ENCODE peak calls at places on chromosome 21, in five cellular contexts. One of them, this sample, is unnamed.

GRCh38 chr21:26157842-26158241 is 12.7 kb downstream of the APP start:
- DNase-seq in GM12878: no peak
- DNase-seq in H1: no peak
- DNase-seq in NT2/D1: no peak
- DNase-seq in HepG2: no peak
- DNase-seq in this sample: no peak

GRCh38 chr21:32389337-32390015 is 3.3 kb downstream of the URB1 start:
- DNase-seq in H1: no peak
- DNase-seq in NT2/D1: no peak
- DNase-seq in GM12878: no peak
- DNase-seq in HepG2: no peak
- DNase-seq in this sample: no peak

GRCh38 chr21:27423906-27424595 is 457.2 kb upstream of the ADAMTS5 start:
- DNase-seq in HepG2: no peak
- DNase-seq in NT2/D1: peak
- DNase-seq in GM12878: no peak
- DNase-seq in H1: peak
- DNase-seq in this sample: no peak

GRCh38 chr21:43657355-43658093 is 1.8 kb downstream of the HSF2BP start:
- DNase-seq in NT2/D1: no peak
- DNase-seq in GM12878: no peak
- DNase-seq in HepG2: no peak
- DNase-seq in H1: no peak
- DNase-seq in this sample: no peak

GRCh38 chr21:37983336-37984095 is 67.3 kb upstream of the KCNJ6 start:
- DNase-seq in NT2/D1: no peak
- DNase-seq in GM12878: no peak
- DNase-seq in H1: no peak
- DNase-seq in HepG2: no peak
- DNase-seq in this sample: no peak

GRCh38 chr21:32597205-32597604 is 11.9 kb upstream of the TCP10L start:
- DNase-seq in NT2/D1: no peak
- DNase-seq in GM12878: no peak
- DNase-seq in HepG2: peak
- DNase-seq in H1: no peak
- DNase-seq in this sample: no peak

GRCh38 chr21:42818328-42818749 is 61.0 kb downstream of the WDR4 start:
- DNase-seq in HepG2: peak
- DNase-seq in H1: no peak
- DNase-seq in NT2/D1: peak
- DNase-seq in GM12878: no peak
- DNase-seq in this sample: no peak

GRCh38 chr21:39576518-39577128 is 36.1 kb upstream of the B3GALT5 start:
- DNase-seq in NT2/D1: no peak
- DNase-seq in H1: no peak
- DNase-seq in GM12878: no peak
- DNase-seq in HepG2: no peak
- DNase-seq in this sample: no peak

GRCh38 chr21:33848252-33848953 is 67.2 kb downstream of the ATP5PO start:
- DNase-seq in NT2/D1: no peak
- DNase-seq in GM12878: no peak
- DNase-seq in H1: no peak
- DNase-seq in HepG2: no peak
- DNase-seq in this sample: no peak

GRCh38 chr21:22609802-22610201 is 1611.6 kb downstream of the NCAM2 start:
- DNase-seq in H1: no peak
- DNase-seq in NT2/D1: no peak
- DNase-seq in HepG2: no peak
- DNase-seq in GM12878: no peak
- DNase-seq in this sample: no peak

DNA sequence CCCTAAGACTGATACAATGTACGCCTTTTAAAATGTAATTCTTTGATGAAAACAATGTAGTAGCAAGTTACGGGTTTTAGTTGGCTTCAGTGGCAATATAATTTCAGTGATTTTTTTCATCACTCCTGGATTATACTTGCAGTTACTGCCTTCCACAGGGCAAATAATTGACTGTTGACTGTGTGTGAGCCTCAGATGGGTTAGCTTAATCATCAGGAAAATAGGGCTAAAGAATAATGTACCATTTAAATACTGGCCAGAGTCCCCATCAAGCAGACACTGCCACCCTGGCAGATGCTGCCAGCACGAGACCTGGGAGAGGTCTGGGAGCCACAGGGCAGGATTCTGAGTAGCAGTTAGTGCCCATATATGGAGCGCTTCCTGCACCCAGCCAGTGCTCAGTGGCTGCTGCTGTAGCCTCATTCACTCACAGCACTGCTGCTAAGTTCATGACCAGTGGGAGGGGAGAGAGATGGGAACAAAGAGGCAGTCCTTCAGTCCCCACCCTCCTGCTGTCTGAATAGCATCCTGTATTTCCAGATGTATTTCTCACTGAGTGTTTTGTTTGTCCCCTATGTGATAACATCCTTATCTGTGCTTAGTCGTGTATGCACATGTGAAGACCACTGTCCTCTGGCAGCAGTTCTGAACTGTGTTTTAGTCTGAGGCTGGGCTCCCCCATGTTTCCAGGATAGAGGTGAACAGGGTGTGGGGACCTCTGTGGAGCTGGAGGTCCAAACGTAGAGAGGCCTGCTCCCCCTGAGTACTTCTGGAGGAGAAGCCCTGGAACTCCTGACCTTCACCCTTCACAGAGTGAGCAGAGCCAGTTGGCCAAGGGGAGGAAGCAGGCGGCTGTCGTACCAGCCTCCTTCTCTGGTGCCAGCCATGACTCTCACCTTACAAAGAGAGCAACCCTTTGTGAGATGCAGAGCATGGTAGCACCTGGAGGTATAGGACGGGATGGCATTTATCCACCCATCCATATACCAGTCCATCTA is 80.4 kb downstream of the ADARB1 start:
- DNase-seq in H1: peak
- DNase-seq in GM12878: no peak
- DNase-seq in NT2/D1: peak
- DNase-seq in HepG2: no peak
- DNase-seq in this sample: no peak
- TF ChIP-seq SUZ12 in H1: no peak
- TF ChIP-seq SUZ12 in GM12878: no peak
- TF ChIP-seq SUZ12 in NT2/D1: no peak
- TF ChIP-seq SUZ12 in HepG2: no peak
- TF ChIP-seq SUZ12 in this sample: no peak

GRCh38 chr21:15732290-15732995 is 2.7 kb downstream of the USP25 start:
- DNase-seq in NT2/D1: no peak
- DNase-seq in HepG2: peak
- DNase-seq in H1: no peak
- DNase-seq in GM12878: peak
- DNase-seq in this sample: no peak
- TF ChIP-seq SUZ12 in NT2/D1: no peak
- TF ChIP-seq SUZ12 in HepG2: no peak
- TF ChIP-seq SUZ12 in H1: no peak
- TF ChIP-seq SUZ12 in GM12878: no peak
- TF ChIP-seq SUZ12 in this sample: no peak

GRCh38 chr21:7951854-7952519 is 2569.4 kb upstream of the TPTE start:
- DNase-seq in GM12878: no peak
- DNase-seq in NT2/D1: no peak
- DNase-seq in H1: no peak
- DNase-seq in HepG2: no peak
- DNase-seq in this sample: no peak
- TF ChIP-seq SUZ12 in GM12878: no peak
- TF ChIP-seq SUZ12 in NT2/D1: no peak
- TF ChIP-seq SUZ12 in H1: peak
- TF ChIP-seq SUZ12 in HepG2: no peak
- TF ChIP-seq SUZ12 in this sample: no peak

GRCh38 chr21:36156339-36156814 is 247 bp upstream of the DOP1B start:
- DNase-seq in HepG2: peak
- DNase-seq in NT2/D1: peak
- DNase-seq in H1: peak
- DNase-seq in GM12878: peak
- DNase-seq in this sample: peak
- TF ChIP-seq SUZ12 in HepG2: no peak
- TF ChIP-seq SUZ12 in NT2/D1: no peak
- TF ChIP-seq SUZ12 in H1: no peak
- TF ChIP-seq SUZ12 in GM12878: no peak
- TF ChIP-seq SUZ12 in this sample: no peak

This sample was measured in HEK293T.